ENCODE peak calls at places on chromosomes 2 and 18, in ten cellular contexts. One of them, this sample, is unnamed. For H3K9me3, the result is how much of the 10 kb centered on the place peaks cover.

GRCh38 chr2:63734510-63734909 is 107.2 kb upstream of the UGP2 start:
- DNase-seq in right atrium auricular region: no peak
- DNase-seq in fibroblast of lung: no peak
- DNase-seq in effector memory CD4-positive, alpha-beta T cell: no peak
- DNase-seq in CD8-positive, alpha-beta memory T cell: no peak
- DNase-seq in GM23248: peak
- DNase-seq in colonic mucosa: no peak
- DNase-seq in psoas muscle: no peak
- DNase-seq in breast epithelium: no peak
- DNase-seq in IMR-90: peak
- DNase-seq in this sample: no peak

GRCh38 chr18:37539236-37539635 is 26.4 kb downstream of the CELF4 start:
- DNase-seq in IMR-90: no peak
- DNase-seq in GM23248: no peak
- DNase-seq in CD8-positive, alpha-beta memory T cell: no peak
- DNase-seq in breast epithelium: no peak
- DNase-seq in colonic mucosa: no peak
- DNase-seq in effector memory CD4-positive, alpha-beta T cell: no peak
- DNase-seq in right atrium auricular region: no peak
- DNase-seq in fibroblast of lung: no peak
- DNase-seq in psoas muscle: peak
- DNase-seq in this sample: no peak

GRCh38 chr18:68233043-68233442 is 481.9 kb downstream of the TMX3 start:
- DNase-seq in colonic mucosa: no peak
- DNase-seq in CD8-positive, alpha-beta memory T cell: no peak
- DNase-seq in IMR-90: no peak
- DNase-seq in breast epithelium: no peak
- DNase-seq in right atrium auricular region: no peak
- DNase-seq in GM23248: no peak
- DNase-seq in psoas muscle: no peak
- DNase-seq in fibroblast of lung: no peak
- DNase-seq in effector memory CD4-positive, alpha-beta T cell: no peak
- DNase-seq in this sample: no peak

GRCh38 chr2:7812231-7812995 is 869.4 kb upstream of the ID2 start:
- DNase-seq in right atrium auricular region: no peak
- DNase-seq in effector memory CD4-positive, alpha-beta T cell: no peak
- DNase-seq in colonic mucosa: no peak
- DNase-seq in breast epithelium: no peak
- DNase-seq in IMR-90: peak
- DNase-seq in CD8-positive, alpha-beta memory T cell: no peak
- DNase-seq in fibroblast of lung: peak
- DNase-seq in GM23248: peak
- DNase-seq in psoas muscle: no peak
- DNase-seq in this sample: no peak

GRCh38 chr2:207354466-207354865 is 175.3 kb upstream of the CREB1 start:
- DNase-seq in colonic mucosa: no peak
- DNase-seq in fibroblast of lung: no peak
- DNase-seq in psoas muscle: no peak
- DNase-seq in IMR-90: no peak
- DNase-seq in CD8-positive, alpha-beta memory T cell: no peak
- DNase-seq in breast epithelium: no peak
- DNase-seq in effector memory CD4-positive, alpha-beta T cell: no peak
- DNase-seq in right atrium auricular region: no peak
- DNase-seq in GM23248: no peak
- DNase-seq in this sample: no peak

GRCh38 chr2:62489702-62490101 is 16.3 kb downstream of the TMEM17 start:
- DNase-seq in GM23248: no peak
- DNase-seq in right atrium auricular region: no peak
- DNase-seq in psoas muscle: no peak
- DNase-seq in effector memory CD4-positive, alpha-beta T cell: no peak
- DNase-seq in colonic mucosa: no peak
- DNase-seq in IMR-90: no peak
- DNase-seq in fibroblast of lung: no peak
- DNase-seq in CD8-positive, alpha-beta memory T cell: no peak
- DNase-seq in breast epithelium: no peak
- DNase-seq in this sample: no peak

GRCh38 chr2:127640082-127641072 is 5.6 kb upstream of the GPR17 start:
- DNase-seq in right atrium auricular region: no peak
- DNase-seq in fibroblast of lung: no peak
- DNase-seq in colonic mucosa: no peak
- DNase-seq in IMR-90: no peak
- DNase-seq in breast epithelium: no peak
- DNase-seq in CD8-positive, alpha-beta memory T cell: no peak
- DNase-seq in effector memory CD4-positive, alpha-beta T cell: no peak
- DNase-seq in psoas muscle: no peak
- DNase-seq in GM23248: peak
- DNase-seq in this sample: peak

GRCh38 chr2:110771549-110772382 is 39.4 kb downstream of the ACOXL start:
- DNase-seq in breast epithelium: no peak
- DNase-seq in right atrium auricular region: no peak
- DNase-seq in effector memory CD4-positive, alpha-beta T cell: no peak
- DNase-seq in IMR-90: no peak
- DNase-seq in GM23248: no peak
- DNase-seq in colonic mucosa: no peak
- DNase-seq in psoas muscle: no peak
- DNase-seq in fibroblast of lung: no peak
- DNase-seq in CD8-positive, alpha-beta memory T cell: no peak
- DNase-seq in this sample: no peak

GRCh38 chr2:205188516-205189138 is 493.7 kb upstream of the NRP2 start:
- DNase-seq in fibroblast of lung: peak
- DNase-seq in psoas muscle: peak
- DNase-seq in GM23248: peak
- DNase-seq in right atrium auricular region: peak
- DNase-seq in IMR-90: peak
- DNase-seq in colonic mucosa: peak
- DNase-seq in CD8-positive, alpha-beta memory T cell: no peak
- DNase-seq in effector memory CD4-positive, alpha-beta T cell: no peak
- DNase-seq in breast epithelium: no peak
- DNase-seq in this sample: peak

GRCh38 chr18:4734903-4735302 is 279.8 kb upstream of the DLGAP1 start:
- DNase-seq in colonic mucosa: no peak
- DNase-seq in psoas muscle: no peak
- DNase-seq in IMR-90: no peak
- DNase-seq in CD8-positive, alpha-beta memory T cell: no peak
- DNase-seq in fibroblast of lung: no peak
- DNase-seq in GM23248: no peak
- DNase-seq in effector memory CD4-positive, alpha-beta T cell: no peak
- DNase-seq in right atrium auricular region: no peak
- DNase-seq in breast epithelium: no peak
- DNase-seq in this sample: no peak

GRCh38 chr2:234463626-234464290 is 33.1 kb downstream of the ARL4C start:
- DNase-seq in colonic mucosa: no peak
- DNase-seq in effector memory CD4-positive, alpha-beta T cell: peak
- DNase-seq in CD8-positive, alpha-beta memory T cell: peak
- DNase-seq in fibroblast of lung: peak
- DNase-seq in IMR-90: peak
- DNase-seq in psoas muscle: no peak
- DNase-seq in breast epithelium: no peak
- DNase-seq in GM23248: no peak
- DNase-seq in right atrium auricular region: no peak
- DNase-seq in this sample: no peak

GRCh38 chr18:13173573-13173972 is 45.0 kb upstream of the LDLRAD4 start:
- DNase-seq in colonic mucosa: no peak
- DNase-seq in right atrium auricular region: no peak
- DNase-seq in effector memory CD4-positive, alpha-beta T cell: no peak
- DNase-seq in CD8-positive, alpha-beta memory T cell: no peak
- DNase-seq in fibroblast of lung: no peak
- DNase-seq in GM23248: no peak
- DNase-seq in psoas muscle: no peak
- DNase-seq in IMR-90: no peak
- DNase-seq in breast epithelium: no peak
- DNase-seq in this sample: no peak

GRCh38 chr18:78720456-78721250 is 259.0 kb upstream of the SALL3 start:
- DNase-seq in IMR-90: no peak
- DNase-seq in GM23248: no peak
- DNase-seq in colonic mucosa: no peak
- DNase-seq in breast epithelium: peak
- DNase-seq in right atrium auricular region: no peak
- DNase-seq in psoas muscle: no peak
- DNase-seq in effector memory CD4-positive, alpha-beta T cell: no peak
- DNase-seq in CD8-positive, alpha-beta memory T cell: no peak
- DNase-seq in fibroblast of lung: no peak
- DNase-seq in this sample: no peak
- H3K9me3 ChIP-seq in IMR-90: half or more
- H3K9me3 ChIP-seq in GM23248: under half
- H3K9me3 ChIP-seq in colonic mucosa: under half
- H3K9me3 ChIP-seq in breast epithelium: under half
- H3K9me3 ChIP-seq in right atrium auricular region: under half
- H3K9me3 ChIP-seq in psoas muscle: under half
- H3K9me3 ChIP-seq in effector memory CD4-positive, alpha-beta T cell: under half
- H3K9me3 ChIP-seq in CD8-positive, alpha-beta memory T cell: under half
- H3K9me3 ChIP-seq in fibroblast of lung: under half
- H3K9me3 ChIP-seq in this sample: under half

GRCh38 chr2:172977330-172978052 is 98.2 kb upstream of the MAP3K20 start:
- DNase-seq in right atrium auricular region: no peak
- DNase-seq in psoas muscle: no peak
- DNase-seq in effector memory CD4-positive, alpha-beta T cell: no peak
- DNase-seq in CD8-positive, alpha-beta memory T cell: no peak
- DNase-seq in GM23248: no peak
- DNase-seq in IMR-90: no peak
- DNase-seq in colonic mucosa: no peak
- DNase-seq in breast epithelium: no peak
- DNase-seq in fibroblast of lung: no peak
- DNase-seq in this sample: no peak
- H3K9me3 ChIP-seq in right atrium auricular region: under half
- H3K9me3 ChIP-seq in psoas muscle: under half
- H3K9me3 ChIP-seq in effector memory CD4-positive, alpha-beta T cell: under half
- H3K9me3 ChIP-seq in CD8-positive, alpha-beta memory T cell: under half
- H3K9me3 ChIP-seq in GM23248: under half
- H3K9me3 ChIP-seq in IMR-90: under half
- H3K9me3 ChIP-seq in colonic mucosa: under half
- H3K9me3 ChIP-seq in breast epithelium: under half
- H3K9me3 ChIP-seq in fibroblast of lung: under half
- H3K9me3 ChIP-seq in this sample: under half

GRCh38 chr2:232488097-232488711 is 570 bp upstream of the ECEL1 start:
- DNase-seq in breast epithelium: no peak
- DNase-seq in GM23248: no peak
- DNase-seq in psoas muscle: no peak
- DNase-seq in IMR-90: no peak
- DNase-seq in fibroblast of lung: no peak
- DNase-seq in right atrium auricular region: no peak
- DNase-seq in effector memory CD4-positive, alpha-beta T cell: no peak
- DNase-seq in colonic mucosa: no peak
- DNase-seq in CD8-positive, alpha-beta memory T cell: peak
- DNase-seq in this sample: no peak

GRCh38 chr2:232489516-232490220 is 2.0 kb upstream of the ECEL1 start:
- DNase-seq in breast epithelium: no peak
- DNase-seq in CD8-positive, alpha-beta memory T cell: peak
- DNase-seq in psoas muscle: no peak
- DNase-seq in effector memory CD4-positive, alpha-beta T cell: no peak
- DNase-seq in right atrium auricular region: no peak
- DNase-seq in IMR-90: no peak
- DNase-seq in colonic mucosa: no peak
- DNase-seq in GM23248: no peak
- DNase-seq in fibroblast of lung: no peak
- DNase-seq in this sample: no peak

GRCh38 chr2:232487385-232488096 is at the start of gene ECEL1:
- DNase-seq in effector memory CD4-positive, alpha-beta T cell: no peak
- DNase-seq in fibroblast of lung: no peak
- DNase-seq in breast epithelium: no peak
- DNase-seq in right atrium auricular region: no peak
- DNase-seq in IMR-90: no peak
- DNase-seq in colonic mucosa: no peak
- DNase-seq in psoas muscle: peak
- DNase-seq in GM23248: no peak
- DNase-seq in CD8-positive, alpha-beta memory T cell: no peak
- DNase-seq in this sample: no peak

GRCh38 chr2:232490221-232491138 is 2.8 kb upstream of the ECEL1 start:
- DNase-seq in breast epithelium: no peak
- DNase-seq in GM23248: no peak
- DNase-seq in psoas muscle: no peak
- DNase-seq in right atrium auricular region: no peak
- DNase-seq in colonic mucosa: no peak
- DNase-seq in effector memory CD4-positive, alpha-beta T cell: no peak
- DNase-seq in CD8-positive, alpha-beta memory T cell: peak
- DNase-seq in IMR-90: no peak
- DNase-seq in fibroblast of lung: no peak
- DNase-seq in this sample: no peak

DNA sequence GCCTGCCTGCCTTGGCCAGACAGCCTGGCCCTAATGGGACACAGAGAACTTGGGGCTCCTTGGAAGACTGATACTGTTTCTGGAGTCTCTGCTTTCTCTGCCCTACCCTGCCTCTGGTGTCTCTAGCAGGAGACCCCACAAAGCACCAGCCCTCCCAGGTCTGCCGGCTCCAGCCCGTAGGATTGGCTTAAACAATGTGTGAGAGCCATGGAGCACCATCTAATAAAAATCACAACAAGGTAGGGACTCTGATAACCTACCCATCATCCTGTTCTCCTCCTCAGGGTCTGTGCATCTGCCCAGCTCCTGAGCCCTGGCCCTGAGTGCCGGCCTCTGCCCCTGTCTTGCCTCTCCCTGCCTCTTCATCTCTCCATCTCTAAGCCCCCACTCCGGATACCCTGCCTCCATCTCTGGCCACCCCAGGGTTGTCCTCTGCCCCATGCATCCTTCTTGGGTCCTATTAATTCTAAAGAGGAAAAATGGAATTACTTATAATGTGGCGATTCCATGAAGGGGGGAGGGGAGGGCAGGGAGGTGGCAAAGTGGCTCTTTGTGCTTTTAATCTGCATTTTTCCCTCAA is 1.2 kb upstream of the ECEL1 start:
- DNase-seq in colonic mucosa: no peak
- DNase-seq in IMR-90: no peak
- DNase-seq in GM23248: no peak
- DNase-seq in effector memory CD4-positive, alpha-beta T cell: no peak
- DNase-seq in breast epithelium: no peak
- DNase-seq in psoas muscle: no peak
- DNase-seq in right atrium auricular region: no peak
- DNase-seq in fibroblast of lung: no peak
- DNase-seq in CD8-positive, alpha-beta memory T cell: peak
- DNase-seq in this sample: no peak
- H3K9me3 ChIP-seq in colonic mucosa: under half
- H3K9me3 ChIP-seq in IMR-90: under half
- H3K9me3 ChIP-seq in GM23248: under half
- H3K9me3 ChIP-seq in effector memory CD4-positive, alpha-beta T cell: under half
- H3K9me3 ChIP-seq in breast epithelium: under half
- H3K9me3 ChIP-seq in psoas muscle: under half
- H3K9me3 ChIP-seq in right atrium auricular region: under half
- H3K9me3 ChIP-seq in fibroblast of lung: under half
- H3K9me3 ChIP-seq in CD8-positive, alpha-beta memory T cell: under half
- H3K9me3 ChIP-seq in this sample: under half

DNA sequence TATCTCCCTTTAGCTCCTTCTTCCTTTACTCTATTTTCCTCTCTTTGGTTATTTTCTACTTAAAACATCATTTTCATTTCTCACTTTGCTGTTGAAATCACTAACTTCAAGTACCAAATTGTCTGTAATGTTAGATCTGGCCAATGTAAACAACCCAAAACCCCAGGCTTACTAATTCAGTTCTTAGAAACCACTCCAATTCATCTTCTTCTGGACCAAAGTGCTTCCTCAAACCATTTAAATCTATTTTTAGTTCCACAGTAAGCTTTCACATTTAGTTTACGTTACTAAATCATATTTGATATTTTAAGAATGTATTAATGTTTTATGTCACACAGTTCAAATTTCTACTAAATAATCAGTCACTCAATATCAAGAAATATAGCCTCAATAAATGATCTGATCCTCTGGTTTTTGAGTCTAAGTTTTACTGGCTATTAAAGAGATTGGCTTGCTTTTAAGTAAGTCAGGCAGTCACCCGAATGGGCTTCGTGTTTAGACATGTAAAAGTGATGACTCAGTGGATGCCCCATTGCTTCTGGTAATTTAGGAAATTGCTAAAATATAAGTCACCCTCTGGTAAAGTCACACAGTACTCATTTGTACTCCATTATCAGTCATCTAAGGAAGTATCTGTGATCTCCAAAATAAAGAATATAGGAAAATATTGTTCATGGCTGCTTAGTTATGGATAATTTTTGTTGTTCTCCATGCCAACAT is 527.2 kb upstream of the SOX11 start:
- DNase-seq in CD8-positive, alpha-beta memory T cell: no peak
- DNase-seq in colonic mucosa: no peak
- DNase-seq in breast epithelium: no peak
- DNase-seq in right atrium auricular region: no peak
- DNase-seq in fibroblast of lung: peak
- DNase-seq in GM23248: peak
- DNase-seq in IMR-90: peak
- DNase-seq in psoas muscle: no peak
- DNase-seq in effector memory CD4-positive, alpha-beta T cell: no peak
- DNase-seq in this sample: no peak
- H3K9me3 ChIP-seq in CD8-positive, alpha-beta memory T cell: under half
- H3K9me3 ChIP-seq in colonic mucosa: under half
- H3K9me3 ChIP-seq in breast epithelium: under half
- H3K9me3 ChIP-seq in right atrium auricular region: under half
- H3K9me3 ChIP-seq in fibroblast of lung: under half
- H3K9me3 ChIP-seq in GM23248: under half
- H3K9me3 ChIP-seq in IMR-90: under half
- H3K9me3 ChIP-seq in psoas muscle: under half
- H3K9me3 ChIP-seq in effector memory CD4-positive, alpha-beta T cell: under half
- H3K9me3 ChIP-seq in this sample: under half